ENCODE peak calls at places on chromosomes 5 and 9, in four cellular contexts. F is astrocyte, R is GM12865, H is psoas muscle. Z is an unnamed sample.

GRCh38 chr9:3508078-3508431 is 17.7 kb downstream of the RFX3 start:
- DNase-seq in F (no peak), H (no peak), R (no peak), Z (no peak)

GRCh38 chr5:9265391-9266287 is 280.2 kb downstream of the SEMA5A start:
- DNase-seq in R (no peak), F (peak), H (no peak), Z (no peak)

GRCh38 chr5:123811771-123812170 is 299.8 kb downstream of the CSNK1G3 start:
- DNase-seq in F (no peak), H (no peak), R (no peak), Z (no peak)

GRCh38 chr5:157168286-157168685 is 2.2 kb upstream of the GARIN3 start:
- DNase-seq in F (no peak), R (no peak), H (no peak), Z (no peak)

GRCh38 chr5:534743-535671 is 10.8 kb upstream of the SLC9A3 start:
- DNase-seq in F (no peak), H (peak), R (no peak), Z (no peak)

GRCh38 chr5:17021363-17021932 is 85.4 kb upstream of the MYO10 start:
- DNase-seq in H (no peak), R (peak), F (no peak), Z (no peak)

GRCh38 chr9:132560604-132561304 is 21.7 kb upstream of the BARHL1 start:
- DNase-seq in F (no peak), R (no peak), H (no peak), Z (no peak)

GRCh38 chr5:40547557-40547956 is 132.2 kb upstream of the PTGER4 start:
- DNase-seq in F (no peak), R (no peak), H (no peak), Z (no peak)

GRCh38 chr9:84759300-84759750 is 89.8 kb downstream of the NTRK2 start:
- DNase-seq in H (no peak), F (no peak), R (peak), Z (no peak)

GRCh38 chr5:109739741-109740140 is 50.0 kb downstream of the MAN2A1 start:
- DNase-seq in F (peak), R (no peak), H (no peak), Z (no peak)

GRCh38 chr9:135611142-135611874 is 28.0 kb downstream of the GLT6D1 start:
- DNase-seq in H (no peak), F (no peak), R (no peak), Z (no peak)

GRCh38 chr5:81020478-81021167 is 60.5 kb downstream of the RASGRF2 start:
- DNase-seq in R (no peak), F (peak), H (no peak), Z (no peak)

Z was measured in KG1.